ENCODE peak calls at places on chromosomes 6 and 20, in five cellular contexts. One of them, this sample, is unnamed.

GRCh38 chr6:36133148-36133547 is 2.8 kb downstream of the MAPK13 start:
- DNase-seq in lower lobe of right lung: no peak
- DNase-seq in ovary: no peak
- DNase-seq in esophagus squamous epithelium: no peak
- DNase-seq in GM06990: no peak
- DNase-seq in this sample: no peak

GRCh38 chr6:138226701-138227315 is 8.5 kb upstream of the PBOV1 start:
- DNase-seq in ovary: no peak
- DNase-seq in lower lobe of right lung: no peak
- DNase-seq in GM06990: no peak
- DNase-seq in esophagus squamous epithelium: no peak
- DNase-seq in this sample: no peak

GRCh38 chr20:63957004-63957689 is 931 bp upstream of the UCKL1 start:
- DNase-seq in lower lobe of right lung: no peak
- DNase-seq in GM06990: peak; percentile 62
- DNase-seq in ovary: peak; percentile 79
- DNase-seq in esophagus squamous epithelium: no peak
- DNase-seq in this sample: peak; percentile 74

GRCh38 chr6:149323925-149324324 is 6.4 kb downstream of the TAB2 start:
- DNase-seq in esophagus squamous epithelium: no peak
- DNase-seq in ovary: no peak
- DNase-seq in GM06990: no peak
- DNase-seq in lower lobe of right lung: no peak
- DNase-seq in this sample: no peak

GRCh38 chr6:38131527-38131965 is 312.0 kb downstream of the ZFAND3 start:
- DNase-seq in GM06990: no peak
- DNase-seq in esophagus squamous epithelium: no peak
- DNase-seq in ovary: no peak
- DNase-seq in lower lobe of right lung: no peak
- DNase-seq in this sample: peak; percentile 97

GRCh38 chr6:2376429-2377355 is 131.3 kb upstream of the GMDS start:
- DNase-seq in lower lobe of right lung: no peak
- DNase-seq in esophagus squamous epithelium: no peak
- DNase-seq in GM06990: no peak
- DNase-seq in ovary: no peak
- DNase-seq in this sample: no peak

GRCh38 chr6:11772109-11772830 is 6.3 kb downstream of the ADTRP start:
- DNase-seq in esophagus squamous epithelium: no peak
- DNase-seq in lower lobe of right lung: no peak
- DNase-seq in GM06990: no peak
- DNase-seq in ovary: no peak
- DNase-seq in this sample: peak; percentile 86

GRCh38 chr6:106119526-106119925 is 33.4 kb downstream of the PRDM1 start:
- DNase-seq in ovary: no peak
- DNase-seq in esophagus squamous epithelium: no peak
- DNase-seq in lower lobe of right lung: peak; percentile 75
- DNase-seq in GM06990: no peak
- DNase-seq in this sample: no peak

GRCh38 chr6:156826290-156826955 is 49.2 kb downstream of the ARID1B start:
- DNase-seq in ovary: no peak
- DNase-seq in GM06990: no peak
- DNase-seq in lower lobe of right lung: peak; percentile 62
- DNase-seq in esophagus squamous epithelium: no peak
- DNase-seq in this sample: no peak

GRCh38 chr6:146315321-146316254 is 228.0 kb upstream of the RAB32 start:
- DNase-seq in lower lobe of right lung: no peak
- DNase-seq in ovary: no peak
- DNase-seq in esophagus squamous epithelium: no peak
- DNase-seq in GM06990: no peak
- DNase-seq in this sample: no peak

GRCh38 chr6:374956-375355 is 16.6 kb upstream of the IRF4 start:
- DNase-seq in lower lobe of right lung: no peak
- DNase-seq in esophagus squamous epithelium: no peak
- DNase-seq in GM06990: no peak
- DNase-seq in ovary: no peak
- DNase-seq in this sample: no peak

GRCh38 chr6:73354389-73354651 is 244 bp upstream of the DPPA5 start:
- DNase-seq in esophagus squamous epithelium: no peak
- DNase-seq in GM06990: no peak
- DNase-seq in ovary: no peak
- DNase-seq in lower lobe of right lung: no peak
- DNase-seq in this sample: no peak

GRCh38 chr20:59908855-59909254 is 24.6 kb downstream of the SYCP2 start:
- DNase-seq in GM06990: no peak
- DNase-seq in ovary: no peak
- DNase-seq in esophagus squamous epithelium: no peak
- DNase-seq in lower lobe of right lung: no peak
- DNase-seq in this sample: no peak

GRCh38 chr6:47592466-47592865 is 105.9 kb upstream of the ADGRF4 start:
- DNase-seq in GM06990: no peak
- DNase-seq in lower lobe of right lung: no peak
- DNase-seq in ovary: no peak
- DNase-seq in esophagus squamous epithelium: no peak
- DNase-seq in this sample: no peak

GRCh38 chr20:35293303-35294292 is 1.4 kb upstream of the FAM83C start:
- DNase-seq in GM06990: no peak
- DNase-seq in lower lobe of right lung: no peak
- DNase-seq in ovary: no peak
- DNase-seq in esophagus squamous epithelium: no peak
- DNase-seq in this sample: no peak

GRCh38 chr6:142833054-142833453 is 111.9 kb downstream of the HIVEP2 start:
- DNase-seq in esophagus squamous epithelium: no peak
- DNase-seq in ovary: no peak
- DNase-seq in GM06990: no peak
- DNase-seq in lower lobe of right lung: no peak
- DNase-seq in this sample: peak; percentile 83

GRCh38 chr6:40425192-40425919 is 161.8 kb downstream of the LRFN2 start:
- DNase-seq in ovary: no peak
- DNase-seq in lower lobe of right lung: no peak
- DNase-seq in GM06990: no peak
- DNase-seq in esophagus squamous epithelium: no peak
- DNase-seq in this sample: peak; percentile 66

GRCh38 chr6:43263314-43264178 is 20.3 kb downstream of the TTBK1 start:
- DNase-seq in lower lobe of right lung: peak; percentile 82
- DNase-seq in ovary: no peak
- DNase-seq in esophagus squamous epithelium: peak; percentile 10
- DNase-seq in GM06990: peak; percentile 53
- DNase-seq in this sample: peak; percentile 78

GRCh38 chr6:26545617-26546016 is 7.5 kb downstream of the HMGN4 start:
- DNase-seq in esophagus squamous epithelium: no peak
- DNase-seq in ovary: no peak
- DNase-seq in GM06990: no peak
- DNase-seq in lower lobe of right lung: no peak
- DNase-seq in this sample: no peak

GRCh38 chr6:26544473-26544872 is 6.3 kb downstream of the HMGN4 start:
- DNase-seq in lower lobe of right lung: no peak
- DNase-seq in ovary: no peak
- DNase-seq in esophagus squamous epithelium: no peak
- DNase-seq in GM06990: no peak
- DNase-seq in this sample: no peak

GRCh38 chr6:26538572-26538902 is 371 bp downstream of the HMGN4 start:
- DNase-seq in GM06990: no peak
- DNase-seq in esophagus squamous epithelium: no peak
- DNase-seq in ovary: no peak
- DNase-seq in lower lobe of right lung: no peak
- DNase-seq in this sample: no peak

GRCh38 chr6:26538936-26539615 is 910 bp downstream of the HMGN4 start:
- DNase-seq in GM06990: no peak
- DNase-seq in ovary: no peak
- DNase-seq in lower lobe of right lung: no peak
- DNase-seq in esophagus squamous epithelium: no peak
- DNase-seq in this sample: no peak

GRCh38 chr6:26543953-26544352 is 5.8 kb downstream of the HMGN4 start:
- DNase-seq in lower lobe of right lung: no peak
- DNase-seq in ovary: no peak
- DNase-seq in esophagus squamous epithelium: no peak
- DNase-seq in GM06990: no peak
- DNase-seq in this sample: peak; percentile 50
- TF ChIP-seq CTCF in lower lobe of right lung: peak; percentile 17
- TF ChIP-seq CTCF in ovary: no peak
- TF ChIP-seq CTCF in esophagus squamous epithelium: peak; percentile 28
- TF ChIP-seq CTCF in GM06990: peak; percentile 41
- TF ChIP-seq CTCF in this sample: peak; percentile 47

GRCh38 chr20:53070224-53070623 is 98.1 kb downstream of the TSHZ2 start:
- DNase-seq in esophagus squamous epithelium: no peak
- DNase-seq in GM06990: no peak
- DNase-seq in ovary: no peak
- DNase-seq in lower lobe of right lung: no peak
- DNase-seq in this sample: no peak

GRCh38 chr20:53069121-53069520 is 97.0 kb downstream of the TSHZ2 start:
- DNase-seq in esophagus squamous epithelium: no peak
- DNase-seq in ovary: no peak
- DNase-seq in GM06990: no peak
- DNase-seq in lower lobe of right lung: no peak
- DNase-seq in this sample: no peak

GRCh38 chr20:53064935-53065334 is 92.8 kb downstream of the TSHZ2 start:
- DNase-seq in GM06990: no peak
- DNase-seq in lower lobe of right lung: no peak
- DNase-seq in ovary: no peak
- DNase-seq in esophagus squamous epithelium: no peak
- DNase-seq in this sample: no peak

GRCh38 chr20:53070714-53071392 is 98.7 kb downstream of the TSHZ2 start:
- DNase-seq in GM06990: peak; percentile 19
- DNase-seq in lower lobe of right lung: no peak
- DNase-seq in esophagus squamous epithelium: no peak
- DNase-seq in ovary: no peak
- DNase-seq in this sample: no peak

DNA sequence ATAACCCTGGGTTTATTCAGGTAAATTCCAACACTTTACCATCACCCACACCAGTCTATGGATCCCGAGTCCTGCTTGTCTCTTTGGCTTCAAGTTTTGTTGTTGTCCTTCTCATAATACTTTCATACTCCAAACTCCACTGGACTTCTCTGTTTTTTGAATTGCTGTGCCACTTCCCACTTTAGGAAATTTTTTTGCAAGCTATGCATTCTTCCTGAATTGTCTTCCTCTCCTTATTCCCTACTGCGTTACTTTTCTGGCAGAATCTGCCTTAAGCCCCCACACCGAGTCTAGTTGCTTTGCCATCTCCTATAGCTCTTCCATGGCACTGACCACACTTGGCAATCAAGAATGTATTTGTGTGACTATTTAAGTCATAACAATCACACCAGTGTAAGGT is 96.1 kb downstream of the TSHZ2 start:
- DNase-seq in GM06990: no peak
- DNase-seq in esophagus squamous epithelium: no peak
- DNase-seq in ovary: no peak
- DNase-seq in lower lobe of right lung: no peak
- DNase-seq in this sample: no peak
- H3K27me3 ChIP-seq in GM06990: peaks cover 2% of the 10 kb centered on the region
- H3K27me3 ChIP-seq in esophagus squamous epithelium: no peaks in the 10 kb centered on the region
- H3K27me3 ChIP-seq in ovary: no peaks in the 10 kb centered on the region
- H3K27me3 ChIP-seq in lower lobe of right lung: no peaks in the 10 kb centered on the region
- H3K27me3 ChIP-seq in this sample: no peaks in the 10 kb centered on the region

DNA sequence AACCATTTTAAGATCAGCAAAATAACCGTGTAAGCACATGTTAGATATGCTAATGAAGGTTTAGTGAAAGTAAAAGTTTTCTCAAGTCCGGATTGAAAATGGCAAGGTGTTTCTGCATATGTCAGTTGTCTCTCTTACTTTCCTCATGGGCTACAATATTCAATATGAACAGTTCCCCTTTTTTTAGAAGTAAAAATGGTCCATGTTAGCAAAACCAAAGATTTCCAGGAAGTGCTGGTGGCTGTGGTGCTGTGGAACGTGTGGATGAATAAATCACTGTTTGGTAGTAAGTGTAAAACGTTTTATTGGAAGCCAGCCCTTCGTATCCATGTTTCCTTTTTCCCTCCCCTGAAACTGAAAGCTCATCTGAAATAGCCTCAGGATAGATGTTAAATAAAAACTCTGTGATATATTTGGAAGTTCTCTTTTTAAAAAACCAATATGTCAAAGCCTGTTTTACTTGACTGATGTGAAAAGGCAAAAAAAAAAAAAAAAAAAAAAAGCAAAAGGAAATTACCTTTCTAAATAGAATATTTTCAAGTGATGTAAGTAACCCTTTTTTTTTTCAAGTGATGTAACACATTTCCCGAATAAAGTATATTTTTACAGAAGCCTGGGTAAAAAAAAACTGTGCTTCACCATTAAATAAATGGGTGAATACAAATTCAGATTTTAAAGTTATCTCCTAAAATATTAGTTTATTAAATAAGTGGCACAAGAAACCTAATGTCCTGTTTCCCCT is 41.9 kb downstream of the PLEKHG1 start:
- DNase-seq in GM06990: peak; percentile 30
- DNase-seq in ovary: no peak
- DNase-seq in lower lobe of right lung: no peak
- DNase-seq in esophagus squamous epithelium: no peak
- DNase-seq in this sample: no peak
- H3K4me3 ChIP-seq in GM06990: peak overlapping the region; percentile 31
- H3K4me3 ChIP-seq in ovary: peak overlapping the region; percentile 19
- H3K4me3 ChIP-seq in lower lobe of right lung: peak overlapping the region; percentile 15
- H3K4me3 ChIP-seq in esophagus squamous epithelium: no peak overlapping the region
- H3K4me3 ChIP-seq in this sample: no peak overlapping the region

DNA sequence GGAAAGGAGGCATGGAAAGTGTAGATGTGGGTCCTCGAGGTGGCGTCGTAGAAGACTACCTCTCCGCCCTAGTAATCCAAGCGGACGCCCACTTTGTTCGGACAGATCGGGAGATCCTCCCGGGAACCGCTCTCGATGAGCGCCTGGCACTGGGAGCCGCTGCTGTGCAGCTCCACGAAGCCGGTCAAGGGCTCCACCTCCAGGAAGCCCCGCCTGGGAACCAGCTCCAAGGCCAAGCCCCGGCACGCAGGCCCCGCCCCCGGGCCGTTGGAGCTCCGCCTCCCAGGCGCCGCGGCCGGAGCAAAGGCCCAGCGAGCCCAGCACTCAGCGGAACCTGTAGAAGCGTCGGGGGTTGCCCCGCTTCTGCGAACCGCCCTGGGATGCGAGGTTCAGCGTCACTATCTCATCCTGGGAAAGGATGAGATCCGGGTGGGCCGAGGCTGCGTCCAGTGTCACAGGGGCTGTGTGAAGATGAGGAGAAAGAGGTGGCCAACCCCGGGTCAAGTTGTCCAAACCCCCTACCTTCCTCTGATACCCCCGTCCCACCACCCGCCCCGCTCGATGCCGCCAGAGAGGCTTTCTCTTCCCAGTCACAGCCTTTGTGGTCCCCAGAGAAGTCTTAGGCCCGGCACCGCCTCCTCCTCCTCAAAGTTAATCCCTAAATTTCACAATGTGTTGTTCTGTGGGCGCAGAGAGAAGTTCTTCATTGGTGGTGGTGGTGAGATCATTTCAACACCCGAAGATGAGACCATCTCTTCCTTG is 10.8 kb downstream of the TRIM31 start:
- DNase-seq in ovary: peak; percentile 87
- DNase-seq in GM06990: peak; percentile 68
- DNase-seq in lower lobe of right lung: peak; percentile 95
- DNase-seq in esophagus squamous epithelium: peak; percentile 20
- DNase-seq in this sample: peak; percentile 90
- TF ChIP-seq CTCF in ovary: no peak
- TF ChIP-seq CTCF in GM06990: peak; percentile 4
- TF ChIP-seq CTCF in lower lobe of right lung: no peak
- TF ChIP-seq CTCF in esophagus squamous epithelium: no peak
- TF ChIP-seq CTCF in this sample: peak; percentile 12

GRCh38 chr20:57281900-57282299 is 15.5 kb upstream of the BMP7 start:
- DNase-seq in esophagus squamous epithelium: no peak
- DNase-seq in GM06990: no peak
- DNase-seq in lower lobe of right lung: no peak
- DNase-seq in ovary: no peak
- DNase-seq in this sample: no peak
- H3K27me3 ChIP-seq in esophagus squamous epithelium: no peaks in the 10 kb centered on the region
- H3K27me3 ChIP-seq in GM06990: no peaks in the 10 kb centered on the region
- H3K27me3 ChIP-seq in lower lobe of right lung: peaks cover 23% of the 10 kb centered on the region
- H3K27me3 ChIP-seq in ovary: no peaks in the 10 kb centered on the region
- H3K27me3 ChIP-seq in this sample: no peaks in the 10 kb centered on the region